ENCODE peak calls at places on chromosomes 16 and 17, in nine cellular contexts. O is endothelial cell; Y is transverse colon; U is CD8-positive, alpha-beta T cell; R is H9; I is GM13977; V is mesothelial cell of epicardium; B is epithelial cell of esophagus; L is type B pancreatic cell. M is an unnamed sample.

GRCh38 chr16:61581417-61582046 is 454.7 kb downstream of the CDH8 start:
- DNase-seq in O (no peak), Y (no peak), U (no peak), R (no peak), I (no peak), V (no peak), B (no peak), L (no peak), M (no peak)

GRCh38 chr17:60640503-60640902 is 37.1 kb upstream of the BCAS3 start:
- DNase-seq in O (no peak), Y (no peak), U (no peak), R (no peak), I (no peak), V (no peak), B (peak), L (no peak), M (no peak)

GRCh38 chr16:81280393-81280792 is 34.4 kb upstream of the GAN start:
- DNase-seq in O (no peak), Y (no peak), U (no peak), R (no peak), I (no peak), V (no peak), B (peak), L (no peak), M (no peak)

GRCh38 chr16:57345021-57345420 is 13.6 kb upstream of the CCL22 start:
- DNase-seq in O (no peak), Y (no peak), U (no peak), R (no peak), I (no peak), V (no peak), B (peak), L (no peak), M (no peak)

GRCh38 chr17:15307686-15308085 is 33.7 kb downstream of the TEKT3 start:
- DNase-seq in O (no peak), Y (peak), U (no peak), R (no peak), I (no peak), V (no peak), B (no peak), L (no peak), M (no peak)

GRCh38 chr17:2295575-2295974 is 8.0 kb downstream of the SMG6 start:
- DNase-seq in O (no peak), Y (no peak), U (no peak), R (no peak), I (no peak), V (no peak), B (peak), L (no peak), M (no peak)

GRCh38 chr17:60087882-60088669 is 9.4 kb upstream of the HEATR6 start:
- DNase-seq in O (no peak), Y (peak), U (no peak), R (peak), I (no peak), V (no peak), B (peak), L (no peak), M (no peak)

GRCh38 chr16:58026139-58026704 is 668 bp downstream of the MMP15 start:
- DNase-seq in O (peak), Y (peak), U (no peak), R (no peak), I (no peak), V (no peak), B (peak), L (no peak), M (no peak)

GRCh38 chr17:61279476-61280145 is 120.0 kb upstream of the TBX2 start:
- DNase-seq in O (no peak), Y (no peak), U (no peak), R (no peak), I (no peak), V (no peak), B (peak), L (no peak), M (no peak)

GRCh38 chr16:11800385-11800718 is 3.3 kb upstream of the ZC3H7A start:
- DNase-seq in O (no peak), Y (no peak), U (no peak), R (no peak), I (no peak), V (no peak), B (no peak), L (no peak), M (no peak)

GRCh38 chr17:80671039-80671822 is 126.6 kb downstream of the RPTOR start:
- DNase-seq in O (no peak), Y (no peak), U (no peak), R (no peak), I (no peak), V (no peak), B (no peak), L (no peak), M (no peak)

GRCh38 chr17:13204607-13205237 is 186.9 kb upstream of the ELAC2 start:
- DNase-seq in O (no peak), Y (no peak), U (no peak), R (no peak), I (no peak), V (no peak), B (no peak), L (no peak), M (no peak)

GRCh38 chr16:88804173-88804551 is 573 bp downstream of the CDT1 start:
- DNase-seq in O (no peak), Y (no peak), U (no peak), R (no peak), I (no peak), V (no peak), B (no peak), L (no peak), M (no peak)

GRCh38 chr17:80774643-80775281 is 216.9 kb upstream of the CHMP6 start:
- DNase-seq in O (no peak), Y (no peak), U (no peak), R (peak), I (no peak), V (no peak), B (no peak), L (no peak), M (no peak)

GRCh38 chr17:16001498-16001897 is 1.9 kb downstream of the TTC19 start:
- DNase-seq in O (no peak), Y (no peak), U (no peak), R (no peak), I (no peak), V (no peak), B (peak), L (no peak), M (no peak)

GRCh38 chr16:77877712-77878111 is 89.3 kb downstream of the VAT1L start:
- DNase-seq in O (no peak), Y (no peak), U (no peak), R (no peak), I (no peak), V (no peak), B (peak), L (no peak), M (no peak)

GRCh38 chr17:15279011-15279477 is 13.9 kb upstream of the PMP22 start:
- DNase-seq in O (no peak), Y (no peak), U (no peak), R (no peak), I (no peak), V (no peak), B (peak), L (no peak), M (no peak)

GRCh38 chr17:76474894-76475293 is 7.5 kb downstream of the AANAT start:
- DNase-seq in O (no peak), Y (no peak), U (no peak), R (no peak), I (no peak), V (no peak), B (no peak), L (no peak), M (no peak)

GRCh38 chr17:72422505-72423285 is 301.9 kb downstream of the SOX9 start:
- DNase-seq in O (no peak), Y (peak), U (no peak), R (no peak), I (peak), V (no peak), B (peak), L (no peak), M (no peak)

GRCh38 chr17:34852614-34853013 is 108.6 kb downstream of the CCT6B start:
- DNase-seq in O (no peak), Y (no peak), U (no peak), R (no peak), I (no peak), V (no peak), B (no peak), L (no peak), M (no peak)

GRCh38 chr16:75096730-75097129 is 19.9 kb downstream of the LDHD start:
- DNase-seq in O (no peak), Y (peak), U (no peak), R (peak), I (no peak), V (no peak), B (peak), L (no peak), M (no peak)

GRCh38 chr17:74455025-74455585 is 11.3 kb upstream of the CD300A start:
- DNase-seq in O (no peak), Y (peak), U (no peak), R (peak), I (no peak), V (no peak), B (no peak), L (no peak), M (no peak)

GRCh38 chr17:74452027-74452840 is 14.2 kb upstream of the CD300A start:
- DNase-seq in O (no peak), Y (no peak), U (no peak), R (peak), I (no peak), V (no peak), B (no peak), L (no peak), M (no peak)

GRCh38 chr17:74452841-74453661 is 13.4 kb upstream of the CD300A start:
- DNase-seq in O (no peak), Y (no peak), U (no peak), R (peak), I (no peak), V (no peak), B (no peak), L (no peak), M (no peak)

GRCh38 chr17:74453665-74454196 is 12.7 kb upstream of the CD300A start:
- DNase-seq in O (peak), Y (no peak), U (no peak), R (peak), I (peak), V (no peak), B (no peak), L (no peak), M (no peak)

DNA sequence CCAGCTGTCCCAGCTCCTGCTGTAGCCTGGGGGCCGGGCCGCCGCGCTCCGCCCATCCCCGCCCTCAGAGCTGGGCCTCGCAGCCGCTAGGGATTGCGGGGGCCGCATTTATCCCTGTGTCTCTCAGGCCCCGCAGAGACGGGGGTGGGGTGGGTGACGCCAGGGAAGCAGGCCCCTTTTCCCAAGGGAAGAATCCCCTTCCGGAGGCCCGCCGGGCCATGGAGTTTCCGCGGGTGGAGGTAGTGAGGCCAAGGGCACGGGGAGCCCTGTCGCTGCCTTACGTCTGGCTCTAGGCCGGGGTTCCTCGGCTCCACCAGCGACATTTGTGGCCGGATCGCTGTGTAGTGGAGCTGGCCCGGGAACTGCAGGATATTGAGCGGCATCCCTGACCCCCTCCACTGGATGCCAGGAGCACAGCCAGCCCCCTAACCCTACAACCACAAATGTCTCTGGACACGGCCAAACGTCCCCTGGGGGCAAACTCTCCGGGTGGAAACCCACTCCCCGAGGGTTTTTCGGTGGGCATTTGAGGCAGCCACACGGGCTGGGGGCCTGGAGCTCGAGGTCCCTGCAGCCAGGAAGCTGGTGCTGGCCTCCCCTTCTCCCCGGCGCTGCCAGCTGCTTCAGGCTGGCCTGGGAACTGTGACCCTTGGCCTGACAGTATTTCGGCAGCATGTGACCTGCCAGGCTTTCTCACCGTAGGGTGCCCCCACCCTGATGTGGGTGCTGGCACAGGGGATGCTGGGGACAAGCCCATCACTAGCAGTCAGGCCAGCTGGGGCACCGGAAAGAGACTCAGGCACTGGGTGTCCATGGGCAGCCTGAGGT is 12.0 kb upstream of the CD300A start:
- DNase-seq in O (no peak), Y (peak), U (peak), R (peak), I (peak), V (peak), B (peak), L (peak), M (peak)
- TF ChIP-seq CTCF in O (peak), Y (no peak), U (no peak), R (no peak), I (no peak), V (peak), B (no peak), L (peak), M (no peak)

DNA sequence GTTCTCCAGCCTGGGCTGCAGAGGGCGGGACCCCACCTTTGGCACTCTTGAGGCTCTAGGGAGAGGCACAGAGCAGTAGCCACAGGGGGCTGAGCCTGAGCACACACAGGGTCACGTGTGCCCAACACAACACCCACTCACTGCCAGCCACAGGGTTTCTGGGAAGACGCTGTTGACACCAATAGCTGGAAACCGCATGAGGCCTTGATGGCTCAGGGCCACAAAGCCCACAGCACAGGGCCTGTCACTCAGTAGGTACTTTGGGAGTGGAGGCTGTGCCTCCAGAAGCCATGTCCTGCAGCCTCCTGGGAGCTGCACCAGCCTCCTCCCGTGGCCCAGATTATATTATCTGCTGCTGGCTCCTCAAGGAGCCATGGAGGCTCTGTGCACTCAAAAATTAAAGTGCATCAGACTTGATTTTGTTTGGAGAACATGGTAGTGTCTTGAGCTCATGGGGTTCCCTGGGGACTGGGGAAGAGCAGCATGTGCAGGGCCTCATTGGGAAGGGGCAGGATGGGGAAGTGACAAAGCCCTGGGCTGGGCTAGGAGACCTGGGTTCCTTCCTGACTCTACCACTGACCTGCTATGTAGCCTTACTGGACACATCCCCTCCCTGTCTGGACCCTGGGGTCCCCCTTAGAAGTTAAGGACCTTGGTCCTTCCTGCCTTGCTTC is 12.5 kb upstream of the SREBF1 start:
- DNase-seq in O (no peak), Y (peak), U (peak), R (no peak), I (peak), V (no peak), B (no peak), L (no peak), M (peak)
- TF ChIP-seq CTCF in O (no peak), Y (no peak), U (no peak), R (no peak), I (no peak), V (no peak), B (no peak), L (no peak), M (no peak)

GRCh38 chr16:64951193-64951592 is 170.7 kb downstream of the CDH11 start:
- DNase-seq in O (no peak), Y (no peak), U (no peak), R (no peak), I (no peak), V (no peak), B (no peak), L (no peak), M (no peak)

GRCh38 chr16:64952177-64952576 is 169.7 kb downstream of the CDH11 start:
- DNase-seq in O (no peak), Y (no peak), U (no peak), R (no peak), I (no peak), V (no peak), B (peak), L (no peak), M (no peak)

GRCh38 chr16:64951681-64952080 is 170.2 kb downstream of the CDH11 start:
- DNase-seq in O (no peak), Y (no peak), U (no peak), R (no peak), I (no peak), V (no peak), B (no peak), L (no peak), M (no peak)

GRCh38 chr16:64950731-64951130 is 171.1 kb downstream of the CDH11 start:
- DNase-seq in O (no peak), Y (no peak), U (no peak), R (peak), I (no peak), V (no peak), B (no peak), L (no peak), M (no peak)

DNA sequence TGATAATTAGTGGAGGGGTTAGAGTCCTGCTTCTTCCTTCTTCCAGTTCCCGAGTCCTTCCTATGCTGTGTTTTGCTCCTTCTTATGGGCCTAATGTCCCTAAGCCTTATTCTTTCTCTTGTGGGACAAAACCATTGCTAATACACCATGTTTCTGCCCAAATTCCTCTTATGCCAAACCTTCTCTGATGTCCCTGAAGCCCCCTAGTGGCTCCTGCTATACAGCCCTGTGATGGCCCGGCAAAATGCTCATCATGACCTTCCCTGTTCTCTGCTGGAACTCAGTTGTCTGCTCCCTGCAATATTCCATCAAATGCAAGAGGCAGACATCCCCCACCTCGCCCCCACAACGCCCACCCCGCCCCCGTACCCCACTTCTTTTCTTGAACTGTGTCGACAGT is 171.6 kb downstream of the CDH11 start:
- DNase-seq in O (no peak), Y (no peak), U (no peak), R (peak), I (no peak), V (no peak), B (no peak), L (no peak), M (no peak)
- TF ChIP-seq CTCF in O (no peak), Y (no peak), U (no peak), R (peak), I (peak), V (no peak), B (peak), L (peak), M (no peak)

DNA sequence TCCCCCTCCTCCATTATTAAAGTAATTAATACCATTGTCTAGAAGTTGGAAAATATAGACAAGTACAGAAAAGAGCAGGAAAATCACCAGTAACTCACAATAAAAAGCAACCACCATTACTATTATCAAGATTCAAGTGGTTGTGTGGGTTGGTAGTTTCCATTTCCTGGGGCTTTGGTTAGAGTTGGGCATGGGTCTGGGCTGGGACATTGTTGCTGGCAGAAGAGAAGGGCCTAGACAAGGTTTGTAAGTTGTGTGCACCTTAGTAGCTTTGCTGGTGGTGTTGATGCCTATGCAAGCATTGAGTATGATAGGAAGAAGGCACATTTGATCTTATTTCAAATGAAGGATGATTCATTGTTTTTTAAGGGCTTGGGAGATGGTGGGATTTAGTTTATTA is 25.4 kb upstream of the NFATC3 start:
- DNase-seq in O (no peak), Y (no peak), U (no peak), R (no peak), I (no peak), V (no peak), B (no peak), L (no peak), M (no peak)
- TF ChIP-seq CTCF in O (no peak), Y (no peak), U (no peak), R (no peak), I (no peak), V (no peak), B (no peak), L (no peak), M (no peak)

M was measured in natural killer cell.